ENCODE peak calls at places on chromosomes 4 and X, in six cellular contexts. N is nephron progenitor cell, R is H9, X is GM06990, A is OCI-LY7, D is upper lobe of right lung. W is an unnamed sample.

GRCh38 chr4:55634417-55635128 is 1.5 kb downstream of the NMU start:
- DNase-seq in N (no peak), R (no peak), X (no peak), A (no peak), D (no peak), W (no peak)

GRCh38 chr4:156158747-156159146 is 205.1 kb upstream of the CTSO start:
- DNase-seq in N (no peak), R (no peak), X (peak), A (no peak), D (no peak), W (no peak)

GRCh38 chrX:13131511-13132137 is 87.2 kb upstream of the FAM9C start:
- DNase-seq in N (no peak), R (peak), X (no peak), A (no peak), D (no peak), W (no peak)

GRCh38 chr4:8410641-8411271 is 29.8 kb downstream of the ACOX3 start:
- DNase-seq in N (peak), R (peak), X (no peak), A (no peak), D (no peak), W (peak)

GRCh38 chrX:142686653-142687283 is 339.0 kb upstream of the SPANXN4 start:
- DNase-seq in N (no peak), R (no peak), X (no peak), A (no peak), D (no peak), W (no peak)

GRCh38 chr4:65865489-65865888 is 195.2 kb upstream of the EPHA5 start:
- DNase-seq in N (no peak), R (no peak), X (no peak), A (peak), D (no peak), W (peak)

GRCh38 chr4:87366763-87367162 is 24.2 kb downstream of the HSD17B11 start:
- DNase-seq in N (no peak), R (no peak), X (no peak), A (no peak), D (no peak), W (no peak)

GRCh38 chr4:104860227-104861123 is 286.2 kb upstream of the TET2 start:
- DNase-seq in N (peak), R (peak), X (peak), A (peak), D (no peak), W (peak)

GRCh38 chr4:107747748-107748486 is 27.9 kb upstream of the PAPSS1 start:
- DNase-seq in N (no peak), R (no peak), X (no peak), A (no peak), D (no peak), W (no peak)

GRCh38 chr4:185542626-185543336 is 7.5 kb upstream of the PDLIM3 start:
- DNase-seq in N (peak), R (no peak), X (no peak), A (no peak), D (no peak), W (no peak)

GRCh38 chrX:446243-446642 is 59.5 kb upstream of the PPP2R3B start:
- DNase-seq in N (no peak), R (peak), X (no peak), A (no peak), D (peak), W (no peak)

GRCh38 chr4:19026281-19026680 is 1004.7 kb upstream of the LCORL start:
- DNase-seq in N (no peak), R (no peak), X (no peak), A (no peak), D (peak), W (no peak)

GRCh38 chrX:16653424-16653823 is 3.5 kb downstream of the S100G start:
- DNase-seq in N (no peak), R (no peak), X (no peak), A (no peak), D (no peak), W (no peak)

GRCh38 chrX:40179333-40179732 is 81.6 kb upstream of the BCOR start:
- DNase-seq in N (no peak), R (no peak), X (no peak), A (no peak), D (no peak), W (peak)

GRCh38 chr4:27692868-27693634 is 832.4 kb downstream of the STIM2 start:
- DNase-seq in N (no peak), R (no peak), X (no peak), A (no peak), D (no peak), W (no peak)

GRCh38 chrX:102833136-102833535 is 103.9 kb upstream of the RAB40AL start:
- DNase-seq in N (no peak), R (no peak), X (no peak), A (no peak), D (no peak), W (no peak)

GRCh38 chr4:48979897-48980579 is 6.0 kb upstream of the CWH43 start:
- DNase-seq in N (no peak), R (no peak), X (no peak), A (no peak), D (no peak), W (no peak)

GRCh38 chrX:68440940-68441339 is 7.6 kb upstream of the OPHN1 start:
- DNase-seq in N (no peak), R (no peak), X (no peak), A (no peak), D (no peak), W (no peak)

GRCh38 chrX:121308276-121308805 is 260.9 kb downstream of the GLUD2 start:
- DNase-seq in N (peak), R (peak), X (peak), A (peak), D (no peak), W (peak)

DNA sequence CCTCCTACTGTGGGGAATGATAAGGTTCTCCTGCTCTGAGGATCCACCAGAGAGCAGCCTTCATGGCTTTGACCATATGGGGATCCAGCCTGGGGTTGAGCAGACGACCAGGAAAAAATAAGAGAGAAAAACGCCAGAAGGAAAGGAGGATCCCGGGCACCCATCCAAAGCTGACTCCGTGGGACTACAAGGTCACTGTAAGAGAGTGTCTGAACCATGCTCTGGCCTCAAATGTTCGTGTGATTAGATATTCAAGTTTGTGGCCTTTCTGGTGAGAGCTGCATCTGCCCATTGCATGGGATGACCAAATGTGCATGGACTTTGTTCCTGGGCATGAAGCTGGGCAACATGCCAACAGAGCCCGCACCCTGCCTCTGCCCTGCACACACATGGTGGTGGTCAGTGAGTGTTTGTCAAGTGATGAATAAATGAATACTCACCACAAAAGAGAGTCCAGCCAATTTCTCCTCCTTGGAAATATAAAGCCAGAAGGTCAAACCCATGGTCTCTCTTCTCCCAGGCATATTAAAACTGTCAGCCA is 346.0 kb upstream of the GATB start:
- DNase-seq in N (no peak), R (no peak), X (no peak), A (no peak), D (no peak), W (no peak)
- TF ChIP-seq CTCF in N (no peak), R (no peak), X (no peak), A (no peak), D (no peak), W (no peak)

GRCh38 chrX:127037179-127037578 is 217.7 kb downstream of the PRR32 start:
- DNase-seq in N (no peak), R (no peak), X (no peak), A (no peak), D (no peak), W (no peak)

GRCh38 chrX:127038065-127038464 is 218.5 kb downstream of the PRR32 start:
- DNase-seq in N (no peak), R (no peak), X (no peak), A (no peak), D (no peak), W (no peak)
- TF ChIP-seq CTCF in N (peak), R (peak), X (peak), A (peak), D (peak), W (no peak)

GRCh38 chr4:169012049-169012448 is 2.0 kb upstream of the CBR4 start:
- DNase-seq in N (no peak), R (no peak), X (no peak), A (no peak), D (no peak), W (no peak)

GRCh38 chr4:169009281-169010124 is 552 bp downstream of the CBR4 start:
- DNase-seq in N (peak), R (peak), X (peak), A (peak), D (peak), W (peak)

GRCh38 chr4:169010125-169011023 is at the start of gene CBR4:
- DNase-seq in N (peak), R (peak), X (peak), A (peak), D (peak), W (peak)

GRCh38 chr4:169005453-169006099 is 4.5 kb downstream of the CBR4 start:
- DNase-seq in N (no peak), R (no peak), X (no peak), A (peak), D (no peak), W (no peak)

GRCh38 chr4:169008478-169008877 is 1.6 kb downstream of the CBR4 start:
- DNase-seq in N (no peak), R (no peak), X (no peak), A (no peak), D (no peak), W (no peak)
- TF ChIP-seq CTCF in N (no peak), R (no peak), X (no peak), A (no peak), D (no peak), W (no peak)

GRCh38 chr4:1496116-1496642 is 89.9 kb upstream of the NKX1-1 start:
- DNase-seq in N (no peak), R (no peak), X (no peak), A (no peak), D (no peak), W (no peak)

GRCh38 chr4:1492636-1493539 is 86.6 kb upstream of the NKX1-1 start:
- DNase-seq in N (no peak), R (no peak), X (no peak), A (no peak), D (peak), W (no peak)

GRCh38 chr4:1495416-1496115 is 89.3 kb upstream of the NKX1-1 start:
- DNase-seq in N (no peak), R (no peak), X (no peak), A (no peak), D (peak), W (no peak)

GRCh38 chr4:1493540-1494287 is 87.5 kb upstream of the NKX1-1 start:
- DNase-seq in N (no peak), R (no peak), X (no peak), A (no peak), D (peak), W (no peak)

DNA sequence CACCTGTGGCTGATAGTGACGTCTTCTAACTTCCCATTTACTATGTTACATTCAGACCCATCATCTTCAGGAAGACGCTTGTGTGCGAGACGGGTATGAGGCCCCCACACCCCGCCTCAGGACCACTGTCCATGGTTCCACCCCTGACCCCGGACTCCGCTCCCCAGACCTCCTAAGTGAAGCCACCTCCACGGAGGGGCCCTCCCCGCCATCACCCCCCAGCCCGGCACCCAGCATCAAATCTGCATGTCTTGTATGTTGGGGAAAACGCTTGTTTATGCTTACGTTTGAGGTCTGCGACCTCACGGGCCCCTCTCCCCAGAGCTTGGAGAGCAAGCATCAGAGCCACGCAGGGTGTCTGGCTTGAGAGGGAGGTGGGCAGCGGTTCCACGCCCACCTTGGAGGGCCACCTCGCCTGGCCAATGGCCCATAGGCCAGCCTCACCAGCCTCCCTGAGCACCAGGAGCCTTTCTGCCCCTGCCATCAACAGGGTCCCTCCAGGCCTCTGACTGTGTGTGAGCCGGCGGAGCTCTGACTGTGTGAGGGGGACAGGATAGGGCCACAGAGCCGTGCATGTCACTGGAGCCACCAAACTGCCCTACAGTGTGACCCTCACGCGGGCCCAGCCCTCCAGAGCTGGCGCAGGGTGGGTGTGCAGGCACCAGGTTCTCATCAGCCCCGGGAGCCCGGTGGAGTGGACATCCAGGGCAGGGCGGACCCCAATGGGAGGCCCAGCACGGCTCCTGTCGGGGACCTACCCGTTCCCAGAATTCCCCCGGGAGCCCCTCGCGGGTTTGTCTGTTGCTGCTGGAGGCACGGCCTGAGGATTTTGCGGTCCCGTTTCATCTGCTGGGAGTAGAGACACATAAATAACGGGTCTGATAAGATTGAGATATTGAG is 88.4 kb upstream of the NKX1-1 start:
- DNase-seq in N (no peak), R (no peak), X (no peak), A (no peak), D (peak), W (no peak)
- TF ChIP-seq CTCF in N (no peak), R (no peak), X (no peak), A (no peak), D (no peak), W (no peak)

GRCh38 chr4:110633358-110634319 is 10.8 kb upstream of the PITX2 start:
- DNase-seq in N (peak), R (peak), X (no peak), A (no peak), D (no peak), W (peak)

GRCh38 chr4:110630621-110631402 is 7.9 kb upstream of the PITX2 start:
- DNase-seq in N (peak), R (peak), X (no peak), A (no peak), D (no peak), W (peak)

GRCh38 chr4:110632506-110633357 is 9.9 kb upstream of the PITX2 start:
- DNase-seq in N (peak), R (peak), X (no peak), A (no peak), D (no peak), W (peak)

GRCh38 chr4:110629780-110630500 is 7.1 kb upstream of the PITX2 start:
- DNase-seq in N (no peak), R (no peak), X (no peak), A (no peak), D (no peak), W (no peak)

DNA sequence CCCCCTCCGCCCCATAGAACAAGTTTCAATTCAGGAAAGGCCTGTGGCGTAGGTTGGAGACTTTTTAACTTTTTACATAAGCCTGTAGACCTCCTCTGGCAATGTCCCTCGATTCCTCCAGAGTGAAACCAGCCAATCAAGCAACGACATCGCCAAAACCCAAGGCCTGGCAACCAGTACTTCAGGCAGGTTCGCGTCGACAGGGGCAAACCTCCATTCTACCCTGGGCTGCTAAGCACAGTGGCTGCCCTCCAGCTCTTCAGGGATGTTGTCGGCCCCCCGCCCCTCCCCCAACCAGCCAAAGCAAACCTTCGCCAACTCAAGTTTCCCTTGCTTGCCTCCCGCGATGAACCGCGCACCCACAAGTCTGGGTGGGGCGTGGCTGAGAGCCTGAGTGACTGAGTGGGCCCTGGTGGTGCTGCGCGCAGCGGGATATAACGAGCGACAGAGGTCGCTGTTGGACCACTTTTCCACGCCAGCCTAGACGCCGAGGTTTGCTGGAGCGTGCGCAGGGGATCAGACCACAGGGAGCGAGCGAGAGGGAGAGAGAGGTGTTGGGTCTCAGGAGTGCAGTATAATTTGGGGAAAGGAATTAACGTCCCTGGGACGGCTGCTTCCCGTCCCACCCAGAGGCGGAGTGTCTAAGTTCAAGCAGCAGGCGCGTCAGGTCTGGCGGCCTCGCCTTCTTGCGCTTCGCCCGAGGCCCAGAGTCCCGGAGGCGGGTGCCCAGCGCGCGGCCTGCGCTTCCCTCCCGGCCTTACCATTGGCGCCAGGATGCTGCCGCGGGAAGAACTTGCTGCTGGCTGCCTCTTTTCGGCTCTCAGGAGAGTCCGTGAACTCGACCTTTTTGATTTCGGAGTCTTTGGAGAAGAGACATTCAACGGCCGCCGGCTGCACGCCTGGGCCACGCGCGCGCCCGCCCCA is 9.0 kb upstream of the PITX2 start:
- DNase-seq in N (peak), R (peak), X (peak), A (peak), D (peak), W (peak)
- TF ChIP-seq CTCF in N (peak), R (peak), X (peak), A (peak), D (peak), W (peak)

GRCh38 chr4:78129383-78130108 is 72.4 kb downstream of the FRAS1 start:
- DNase-seq in N (no peak), R (no peak), X (no peak), A (no peak), D (no peak), W (no peak)
- TF ChIP-seq CTCF in N (no peak), R (no peak), X (no peak), A (no peak), D (no peak), W (no peak)

DNA sequence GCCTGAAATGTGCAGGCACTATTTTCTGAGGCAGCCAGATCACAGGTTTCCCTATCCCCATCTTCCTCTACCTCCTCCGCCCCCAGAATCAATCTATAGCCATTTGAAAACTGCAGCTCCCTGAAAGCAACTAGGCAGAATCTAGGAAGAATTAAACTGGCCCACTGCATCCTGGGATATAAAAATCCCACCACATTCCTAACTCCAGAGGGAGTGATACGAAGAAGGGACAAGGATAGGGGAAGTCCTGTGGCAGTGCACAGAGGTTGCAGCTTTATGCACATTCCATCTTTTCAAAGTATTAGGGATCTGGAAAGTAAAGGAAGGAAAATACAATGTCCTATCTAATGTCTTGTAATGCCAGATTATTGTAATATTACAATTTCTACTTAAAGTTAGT is 18.3 kb upstream of the HERC3 start:
- DNase-seq in N (no peak), R (peak), X (no peak), A (no peak), D (no peak), W (peak)
- TF ChIP-seq CTCF in N (peak), R (peak), X (no peak), A (no peak), D (peak), W (no peak)

GRCh38 chr4:10369517-10369916 is 87.7 kb downstream of the ZNF518B start:
- DNase-seq in N (no peak), R (no peak), X (no peak), A (no peak), D (no peak), W (no peak)
- TF ChIP-seq CTCF in N (no peak), R (no peak), X (no peak), A (no peak), D (no peak), W (no peak)

W was measured in endothelial cell.